ENCODE peak calls at places on chromosome 17, in nine cellular contexts. O, T, Q, K, V, L, F, B and I are unnamed samples.

GRCh38 chr17:358491-359133 is 6.0 kb upstream of the RPH3AL start:
- DNase-seq in O (no peak), T (no peak), Q (no peak), K (no peak), V (no peak), L (peak), F (no peak), B (no peak), I (no peak)

GRCh38 chr17:80274317-80274716 is 13.7 kb downstream of the RNF213 start:
- DNase-seq in O (no peak), T (no peak), Q (no peak), K (no peak), V (no peak), L (no peak), F (no peak), B (no peak), I (no peak)

GRCh38 chr17:68033636-68034451 is 1.7 kb upstream of the KPNA2 start:
- DNase-seq in O (peak), T (peak), Q (no peak), K (peak), V (no peak), L (no peak), F (no peak), B (peak), I (peak)

GRCh38 chr17:55632893-55633292 is 89.8 kb downstream of the TMEM100 start:
- DNase-seq in O (peak), T (no peak), Q (no peak), K (peak), V (no peak), L (no peak), F (no peak), B (no peak), I (no peak)

GRCh38 chr17:78873519-78874340 is 29.3 kb downstream of the CEP295NL start:
- DNase-seq in O (no peak), T (no peak), Q (peak), K (peak), V (no peak), L (no peak), F (no peak), B (no peak), I (no peak)

GRCh38 chr17:77188084-77189066 is 47.6 kb downstream of the SEC14L1 start:
- DNase-seq in O (no peak), T (peak), Q (no peak), K (no peak), V (no peak), L (no peak), F (no peak), B (no peak), I (no peak)

GRCh38 chr17:66383353-66383752 is 80.9 kb downstream of the PRKCA start:
- DNase-seq in O (peak), T (no peak), Q (no peak), K (peak), V (no peak), L (no peak), F (no peak), B (no peak), I (no peak)

GRCh38 chr17:69590690-69591089 is 176.2 kb downstream of the MAP2K6 start:
- DNase-seq in O (no peak), T (no peak), Q (no peak), K (no peak), V (no peak), L (no peak), F (no peak), B (no peak), I (no peak)

GRCh38 chr17:48517478-48517877 is 13.3 kb downstream of the HOXB1 start:
- DNase-seq in O (no peak), T (no peak), Q (no peak), K (no peak), V (no peak), L (no peak), F (no peak), B (no peak), I (no peak)

GRCh38 chr17:28133562-28133970 is 91.1 kb downstream of the NLK start:
- DNase-seq in O (peak), T (no peak), Q (no peak), K (peak), V (no peak), L (no peak), F (no peak), B (no peak), I (no peak)

GRCh38 chr17:3003401-3004149 is 59.8 kb downstream of the OR1D5 start:
- DNase-seq in O (no peak), T (no peak), Q (no peak), K (no peak), V (no peak), L (peak), F (no peak), B (no peak), I (no peak)

GRCh38 chr17:41417576-41418015 is 6.8 kb downstream of the KRT37 start:
- DNase-seq in O (no peak), T (no peak), Q (no peak), K (no peak), V (no peak), L (no peak), F (no peak), B (no peak), I (peak)

GRCh38 chr17:80416940-80417293 is 1.9 kb downstream of the ENDOV start:
- DNase-seq in O (no peak), T (no peak), Q (no peak), K (no peak), V (no peak), L (no peak), F (no peak), B (no peak), I (no peak)

GRCh38 chr17:61567045-61567802 is 23.8 kb downstream of the NACA2 start:
- DNase-seq in O (no peak), T (no peak), Q (no peak), K (no peak), V (no peak), L (no peak), F (no peak), B (peak), I (no peak)

GRCh38 chr17:56144205-56144604 is 9.1 kb upstream of the ANKFN1 start:
- DNase-seq in O (no peak), T (no peak), Q (no peak), K (no peak), V (no peak), L (no peak), F (no peak), B (no peak), I (no peak)

GRCh38 chr17:79923974-79924638 is 84.9 kb upstream of the CBX4 start:
- DNase-seq in O (peak), T (peak), Q (no peak), K (no peak), V (no peak), L (no peak), F (no peak), B (peak), I (no peak)

GRCh38 chr17:40086150-40087044 is 14.0 kb downstream of the NR1D1 start:
- DNase-seq in O (no peak), T (peak), Q (peak), K (no peak), V (no peak), L (peak), F (no peak), B (no peak), I (no peak)

GRCh38 chr17:82105882-82106696 is 8.1 kb upstream of the FASN start:
- DNase-seq in O (no peak), T (peak), Q (peak), K (no peak), V (no peak), L (peak), F (no peak), B (peak), I (peak)

GRCh38 chr17:75633484-75634375 is 496 bp downstream of the SMIM5 start:
- DNase-seq in O (peak), T (peak), Q (peak), K (peak), V (no peak), L (peak), F (peak), B (peak), I (peak)

GRCh38 chr17:17681744-17682292 is 560 bp downstream of the RAI1 start:
- DNase-seq in O (no peak), T (no peak), Q (no peak), K (no peak), V (no peak), L (peak), F (no peak), B (no peak), I (no peak)

GRCh38 chr17:38456031-38456815 is 28.0 kb downstream of the ARHGAP23 start:
- DNase-seq in O (no peak), T (no peak), Q (peak), K (no peak), V (no peak), L (no peak), F (no peak), B (no peak), I (no peak)

GRCh38 chr17:45371414-45372324 is 54.8 kb upstream of the MAP3K14 start:
- DNase-seq in O (peak), T (peak), Q (no peak), K (peak), V (no peak), L (peak), F (peak), B (peak), I (peak)

GRCh38 chr17:1376061-1376460 is 24.0 kb downstream of the YWHAE start:
- DNase-seq in O (no peak), T (no peak), Q (no peak), K (no peak), V (no peak), L (no peak), F (no peak), B (no peak), I (no peak)

GRCh38 chr17:17882182-17882581 is 45.4 kb upstream of the SREBF1 start:
- DNase-seq in O (no peak), T (no peak), Q (no peak), K (no peak), V (no peak), L (no peak), F (no peak), B (no peak), I (no peak)

GRCh38 chr17:31052187-31052889 is 42.4 kb upstream of the NF1 start:
- DNase-seq in O (peak), T (no peak), Q (no peak), K (peak), V (no peak), L (no peak), F (no peak), B (peak), I (no peak)

GRCh38 chr17:8075081-8075480 is 12.4 kb downstream of the ALOX12B start:
- DNase-seq in O (no peak), T (no peak), Q (no peak), K (no peak), V (no peak), L (no peak), F (no peak), B (no peak), I (no peak)

GRCh38 chr17:67221062-67221998 is 23.7 kb downstream of the HELZ start:
- DNase-seq in O (peak), T (peak), Q (peak), K (peak), V (no peak), L (no peak), F (no peak), B (peak), I (no peak)

GRCh38 chr17:56812971-56813388 is 20.7 kb downstream of the C17orf67 start:
- DNase-seq in O (no peak), T (no peak), Q (no peak), K (no peak), V (no peak), L (no peak), F (no peak), B (no peak), I (no peak)

GRCh38 chr17:55962931-55963378 is 190.3 kb upstream of the ANKFN1 start:
- DNase-seq in O (no peak), T (no peak), Q (no peak), K (no peak), V (no peak), L (no peak), F (no peak), B (no peak), I (no peak)